ENCODE peak calls at places on chromosomes 11 and 22, in seven cellular contexts. H is anterior cingulate cortex; L is activated effector memory CD4-positive, alpha-beta T cell treated with anti-CD3 and anti-CD28 coated beads, Interleukin-2, amount 50 U/mL, for 16 hours; T is activated T-cell treated with anti-CD3 and anti-CD28 coated beads for 24 hours; C is adipocyte; R is COLO829; Q is epithelial cell of proximal tubule. E is an unnamed sample.

GRCh38 chr11:3021125-3021524 is 29.0 kb upstream of the NAP1L4 start:
- DNase-seq in R (peak), H (peak), L (peak), Q (no peak), C (peak), T (no peak), E (no peak)

GRCh38 chr22:37529652-37530345 is 10.6 kb upstream of the CARD10 start:
- DNase-seq in Q (no peak), T (no peak), H (no peak), R (no peak), C (no peak), L (no peak), E (no peak)

GRCh38 chr11:66106786-66107599 is 36.9 kb downstream of the PACS1 start:
- DNase-seq in H (no peak), Q (no peak), C (no peak), L (no peak), R (no peak), T (no peak), E (no peak)

GRCh38 chr11:109547356-109548027 is 125.5 kb downstream of the C11orf87 start:
- DNase-seq in C (peak), H (no peak), L (no peak), T (no peak), Q (peak), R (no peak), E (no peak)

GRCh38 chr11:10004526-10005113 is 289.4 kb downstream of the SBF2 start:
- DNase-seq in C (no peak), Q (no peak), T (no peak), R (no peak), H (no peak), L (no peak), E (no peak)

GRCh38 chr11:976431-977160 is 50.9 kb downstream of the AP2A2 start:
- DNase-seq in R (peak), C (no peak), Q (no peak), L (no peak), T (no peak), H (peak), E (no peak)

GRCh38 chr11:2295971-2296912 is 5.5 kb downstream of the C11orf21 start:
- DNase-seq in L (peak), T (no peak), H (no peak), C (no peak), R (no peak), Q (no peak), E (peak)

GRCh38 chr11:44906641-44907040 is 44.0 kb downstream of the TP53I11 start:
- DNase-seq in Q (no peak), C (no peak), H (no peak), R (no peak), L (no peak), T (no peak), E (no peak)

GRCh38 chr11:5698281-5698680 is 8.7 kb downstream of the TRIM22 start:
- DNase-seq in T (no peak), H (no peak), Q (no peak), C (no peak), R (no peak), L (no peak), E (no peak)

GRCh38 chr11:68889948-68890446 is 13.6 kb downstream of the MRPL21 start:
- DNase-seq in T (no peak), L (no peak), C (peak), R (no peak), H (no peak), Q (no peak), E (peak)

GRCh38 chr22:44661659-44662569 is 40.1 kb upstream of the PRR5 start:
- DNase-seq in Q (no peak), T (no peak), R (no peak), H (no peak), C (no peak), L (peak), E (peak)

GRCh38 chr11:19216709-19217374 is 15.1 kb upstream of the CSRP3 start:
- DNase-seq in H (no peak), L (no peak), T (no peak), C (no peak), R (no peak), Q (no peak), E (no peak)

GRCh38 chr11:78811622-78812021 is 237.0 kb upstream of the NARS2 start:
- DNase-seq in C (no peak), Q (no peak), L (no peak), R (no peak), T (no peak), H (no peak), E (no peak)

GRCh38 chr11:35662061-35662648 is 420 bp upstream of the TRIM44 start:
- DNase-seq in C (peak), T (no peak), Q (no peak), H (no peak), R (no peak), L (no peak), E (no peak)

GRCh38 chr11:71182791-71183556 is 69.4 kb downstream of the SHANK2 start:
- DNase-seq in L (peak), Q (no peak), C (no peak), T (no peak), R (no peak), H (no peak), E (peak)

GRCh38 chr11:66184728-66185127 is 83.7 kb upstream of the RAB1B start:
- DNase-seq in L (no peak), R (no peak), T (no peak), H (no peak), Q (no peak), C (no peak), E (no peak)

GRCh38 chr11:74493816-74494630 is 499 bp upstream of the LIPT2 start:
- DNase-seq in Q (no peak), T (no peak), R (no peak), C (peak), H (no peak), L (no peak), E (no peak)

GRCh38 chr11:2554338-2555240 is 109.8 kb downstream of the KCNQ1 start:
- DNase-seq in T (no peak), C (no peak), L (peak), Q (no peak), R (no peak), H (no peak), E (peak)

GRCh38 chr11:14538271-14538925 is 18.2 kb upstream of the PSMA1 start:
- DNase-seq in Q (no peak), R (no peak), T (no peak), C (no peak), H (no peak), L (no peak), E (no peak)

GRCh38 chr11:116471608-116472007 is 301.2 kb downstream of the BUD13 start:
- DNase-seq in T (no peak), H (no peak), Q (peak), R (no peak), C (peak), L (no peak), E (no peak)

GRCh38 chr11:116199182-116199581 is 573.6 kb downstream of the BUD13 start:
- DNase-seq in Q (no peak), T (no peak), H (no peak), C (no peak), L (no peak), R (no peak), E (no peak)

GRCh38 chr11:43316451-43316850 is 4.7 kb downstream of the API5 start:
- DNase-seq in R (no peak), H (no peak), T (no peak), L (no peak), Q (no peak), C (peak), E (no peak)

E was measured in posterior vena cava.